ENCODE peak calls at places on chromosome 1, in ten cellular contexts. One of them, this sample, is unnamed. For H3K4me1, the result is how much of the 10 kb centered on the place peaks cover.

GRCh38 chr1:163227126-163227525 is 24.4 kb upstream of the RGS5 start:
- DNase-seq in CD8-positive, alpha-beta T cell: no peak
- DNase-seq in kidney: no peak
- DNase-seq in thoracic aorta: no peak
- DNase-seq in pancreas: no peak
- DNase-seq in effector memory CD4-positive, alpha-beta T cell: no peak
- DNase-seq in adrenal gland: no peak
- DNase-seq in GM23248: no peak
- DNase-seq in aorta: no peak
- DNase-seq in colonic mucosa: no peak
- DNase-seq in this sample: no peak

GRCh38 chr1:215932558-215932957 is 365.5 kb downstream of the KCTD3 start:
- DNase-seq in effector memory CD4-positive, alpha-beta T cell: no peak
- DNase-seq in pancreas: no peak
- DNase-seq in adrenal gland: no peak
- DNase-seq in thoracic aorta: no peak
- DNase-seq in aorta: no peak
- DNase-seq in kidney: no peak
- DNase-seq in colonic mucosa: no peak
- DNase-seq in GM23248: no peak
- DNase-seq in CD8-positive, alpha-beta T cell: no peak
- DNase-seq in this sample: no peak

GRCh38 chr1:77636864-77637263 is 45.6 kb downstream of the ZZZ3 start:
- DNase-seq in GM23248: no peak
- DNase-seq in kidney: no peak
- DNase-seq in aorta: no peak
- DNase-seq in pancreas: no peak
- DNase-seq in adrenal gland: no peak
- DNase-seq in thoracic aorta: no peak
- DNase-seq in colonic mucosa: no peak
- DNase-seq in effector memory CD4-positive, alpha-beta T cell: no peak
- DNase-seq in CD8-positive, alpha-beta T cell: no peak
- DNase-seq in this sample: no peak

GRCh38 chr1:179105393-179105792 is 23.5 kb downstream of the TOR3A start:
- DNase-seq in effector memory CD4-positive, alpha-beta T cell: no peak
- DNase-seq in thoracic aorta: no peak
- DNase-seq in aorta: no peak
- DNase-seq in kidney: no peak
- DNase-seq in pancreas: no peak
- DNase-seq in GM23248: peak
- DNase-seq in CD8-positive, alpha-beta T cell: no peak
- DNase-seq in adrenal gland: no peak
- DNase-seq in colonic mucosa: no peak
- DNase-seq in this sample: no peak

GRCh38 chr1:187626056-187626455 is 797.3 kb downstream of the PLA2G4A start:
- DNase-seq in kidney: no peak
- DNase-seq in effector memory CD4-positive, alpha-beta T cell: no peak
- DNase-seq in CD8-positive, alpha-beta T cell: no peak
- DNase-seq in pancreas: no peak
- DNase-seq in aorta: no peak
- DNase-seq in thoracic aorta: no peak
- DNase-seq in GM23248: no peak
- DNase-seq in adrenal gland: no peak
- DNase-seq in colonic mucosa: no peak
- DNase-seq in this sample: no peak

GRCh38 chr1:90800012-90800717 is 83.1 kb upstream of the BARHL2 start:
- DNase-seq in colonic mucosa: no peak
- DNase-seq in pancreas: no peak
- DNase-seq in adrenal gland: no peak
- DNase-seq in effector memory CD4-positive, alpha-beta T cell: no peak
- DNase-seq in aorta: no peak
- DNase-seq in CD8-positive, alpha-beta T cell: no peak
- DNase-seq in thoracic aorta: no peak
- DNase-seq in GM23248: no peak
- DNase-seq in kidney: no peak
- DNase-seq in this sample: no peak

GRCh38 chr1:238485062-238485905 is 594.6 kb upstream of the ZP4 start:
- DNase-seq in GM23248: peak
- DNase-seq in adrenal gland: no peak
- DNase-seq in effector memory CD4-positive, alpha-beta T cell: no peak
- DNase-seq in CD8-positive, alpha-beta T cell: no peak
- DNase-seq in kidney: peak
- DNase-seq in aorta: no peak
- DNase-seq in thoracic aorta: no peak
- DNase-seq in colonic mucosa: no peak
- DNase-seq in pancreas: no peak
- DNase-seq in this sample: no peak

GRCh38 chr1:14320518-14320917 is 278.0 kb upstream of the KAZN start:
- DNase-seq in GM23248: peak
- DNase-seq in aorta: no peak
- DNase-seq in CD8-positive, alpha-beta T cell: no peak
- DNase-seq in effector memory CD4-positive, alpha-beta T cell: no peak
- DNase-seq in pancreas: no peak
- DNase-seq in kidney: no peak
- DNase-seq in thoracic aorta: no peak
- DNase-seq in adrenal gland: no peak
- DNase-seq in colonic mucosa: no peak
- DNase-seq in this sample: no peak

GRCh38 chr1:241605146-241605805 is 34.9 kb downstream of the CHML start:
- DNase-seq in effector memory CD4-positive, alpha-beta T cell: no peak
- DNase-seq in kidney: no peak
- DNase-seq in thoracic aorta: no peak
- DNase-seq in aorta: no peak
- DNase-seq in GM23248: no peak
- DNase-seq in adrenal gland: no peak
- DNase-seq in CD8-positive, alpha-beta T cell: no peak
- DNase-seq in pancreas: no peak
- DNase-seq in colonic mucosa: no peak
- DNase-seq in this sample: no peak

GRCh38 chr1:241606544-241606943 is 33.6 kb downstream of the CHML start:
- DNase-seq in kidney: no peak
- DNase-seq in colonic mucosa: no peak
- DNase-seq in aorta: no peak
- DNase-seq in CD8-positive, alpha-beta T cell: no peak
- DNase-seq in pancreas: no peak
- DNase-seq in thoracic aorta: no peak
- DNase-seq in adrenal gland: no peak
- DNase-seq in GM23248: no peak
- DNase-seq in effector memory CD4-positive, alpha-beta T cell: no peak
- DNase-seq in this sample: no peak

GRCh38 chr1:241608379-241609033 is 31.7 kb downstream of the CHML start:
- DNase-seq in pancreas: no peak
- DNase-seq in effector memory CD4-positive, alpha-beta T cell: no peak
- DNase-seq in kidney: no peak
- DNase-seq in thoracic aorta: no peak
- DNase-seq in adrenal gland: no peak
- DNase-seq in aorta: no peak
- DNase-seq in colonic mucosa: no peak
- DNase-seq in GM23248: peak
- DNase-seq in CD8-positive, alpha-beta T cell: no peak
- DNase-seq in this sample: no peak

GRCh38 chr1:241610056-241610815 is 29.9 kb downstream of the CHML start:
- DNase-seq in effector memory CD4-positive, alpha-beta T cell: no peak
- DNase-seq in GM23248: no peak
- DNase-seq in aorta: no peak
- DNase-seq in CD8-positive, alpha-beta T cell: no peak
- DNase-seq in thoracic aorta: no peak
- DNase-seq in colonic mucosa: peak
- DNase-seq in pancreas: no peak
- DNase-seq in kidney: no peak
- DNase-seq in adrenal gland: peak
- DNase-seq in this sample: peak

GRCh38 chr1:241607497-241607896 is 32.7 kb downstream of the CHML start:
- DNase-seq in pancreas: no peak
- DNase-seq in kidney: no peak
- DNase-seq in adrenal gland: no peak
- DNase-seq in effector memory CD4-positive, alpha-beta T cell: no peak
- DNase-seq in GM23248: no peak
- DNase-seq in CD8-positive, alpha-beta T cell: no peak
- DNase-seq in thoracic aorta: no peak
- DNase-seq in colonic mucosa: no peak
- DNase-seq in aorta: no peak
- DNase-seq in this sample: no peak
- H3K4me1 ChIP-seq in pancreas: under half
- H3K4me1 ChIP-seq in kidney: under half
- H3K4me1 ChIP-seq in adrenal gland: under half
- H3K4me1 ChIP-seq in effector memory CD4-positive, alpha-beta T cell: under half
- H3K4me1 ChIP-seq in GM23248: under half
- H3K4me1 ChIP-seq in CD8-positive, alpha-beta T cell: under half
- H3K4me1 ChIP-seq in thoracic aorta: under half
- H3K4me1 ChIP-seq in colonic mucosa: under half
- H3K4me1 ChIP-seq in aorta: under half
- H3K4me1 ChIP-seq in this sample: under half

DNA sequence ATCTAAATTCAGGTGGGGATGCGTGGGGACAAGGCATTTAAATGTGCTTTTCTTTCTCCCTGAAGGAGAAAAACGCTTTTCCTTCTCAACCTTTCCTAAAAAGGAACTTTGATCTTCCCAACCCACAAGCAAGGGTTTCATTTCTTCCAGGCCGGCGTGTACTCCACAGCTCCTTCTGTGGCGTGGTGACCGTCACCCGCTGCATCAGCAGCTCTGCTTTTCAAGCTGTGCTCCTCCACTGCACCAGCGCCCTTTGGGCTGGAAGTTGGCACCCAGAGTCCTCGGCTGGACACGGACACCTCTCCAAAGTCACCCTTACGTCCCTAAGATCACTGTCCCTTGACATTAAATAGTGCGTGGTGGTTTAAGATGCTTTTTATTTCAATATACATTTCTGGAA is 54.3 kb downstream of the PEX14 start:
- DNase-seq in effector memory CD4-positive, alpha-beta T cell: no peak
- DNase-seq in adrenal gland: no peak
- DNase-seq in CD8-positive, alpha-beta T cell: no peak
- DNase-seq in pancreas: no peak
- DNase-seq in aorta: no peak
- DNase-seq in thoracic aorta: no peak
- DNase-seq in colonic mucosa: no peak
- DNase-seq in kidney: no peak
- DNase-seq in GM23248: no peak
- DNase-seq in this sample: no peak
- H3K4me3 ChIP-seq in effector memory CD4-positive, alpha-beta T cell: no peak
- H3K4me3 ChIP-seq in adrenal gland: no peak
- H3K4me3 ChIP-seq in CD8-positive, alpha-beta T cell: no peak
- H3K4me3 ChIP-seq in pancreas: no peak
- H3K4me3 ChIP-seq in aorta: no peak
- H3K4me3 ChIP-seq in thoracic aorta: peak
- H3K4me3 ChIP-seq in colonic mucosa: no peak
- H3K4me3 ChIP-seq in kidney: no peak
- H3K4me3 ChIP-seq in GM23248: peak
- H3K4me3 ChIP-seq in this sample: no peak

GRCh38 chr1:19449454-19450228 is 35.7 kb downstream of the CAPZB start:
- DNase-seq in adrenal gland: no peak
- DNase-seq in pancreas: no peak
- DNase-seq in kidney: no peak
- DNase-seq in thoracic aorta: no peak
- DNase-seq in colonic mucosa: no peak
- DNase-seq in GM23248: no peak
- DNase-seq in effector memory CD4-positive, alpha-beta T cell: no peak
- DNase-seq in CD8-positive, alpha-beta T cell: no peak
- DNase-seq in aorta: no peak
- DNase-seq in this sample: no peak
- H3K4me1 ChIP-seq in adrenal gland: half or more
- H3K4me1 ChIP-seq in pancreas: under half
- H3K4me1 ChIP-seq in kidney: half or more
- H3K4me1 ChIP-seq in thoracic aorta: half or more
- H3K4me1 ChIP-seq in colonic mucosa: under half
- H3K4me1 ChIP-seq in GM23248: half or more
- H3K4me1 ChIP-seq in effector memory CD4-positive, alpha-beta T cell: half or more
- H3K4me1 ChIP-seq in CD8-positive, alpha-beta T cell: half or more
- H3K4me1 ChIP-seq in aorta: under half
- H3K4me1 ChIP-seq in this sample: under half

GRCh38 chr1:153292740-153293479 is 19.8 kb downstream of the PGLYRP3 start:
- DNase-seq in aorta: no peak
- DNase-seq in kidney: no peak
- DNase-seq in adrenal gland: no peak
- DNase-seq in pancreas: peak
- DNase-seq in colonic mucosa: no peak
- DNase-seq in thoracic aorta: no peak
- DNase-seq in effector memory CD4-positive, alpha-beta T cell: no peak
- DNase-seq in GM23248: no peak
- DNase-seq in CD8-positive, alpha-beta T cell: no peak
- DNase-seq in this sample: no peak
- H3K4me3 ChIP-seq in aorta: no peak
- H3K4me3 ChIP-seq in kidney: no peak
- H3K4me3 ChIP-seq in adrenal gland: no peak
- H3K4me3 ChIP-seq in pancreas: no peak
- H3K4me3 ChIP-seq in colonic mucosa: no peak
- H3K4me3 ChIP-seq in thoracic aorta: no peak
- H3K4me3 ChIP-seq in effector memory CD4-positive, alpha-beta T cell: no peak
- H3K4me3 ChIP-seq in GM23248: no peak
- H3K4me3 ChIP-seq in CD8-positive, alpha-beta T cell: no peak
- H3K4me3 ChIP-seq in this sample: no peak

GRCh38 chr1:153968400-153968799 is 698 bp downstream of the CREB3L4 start:
- DNase-seq in adrenal gland: peak
- DNase-seq in GM23248: no peak
- DNase-seq in CD8-positive, alpha-beta T cell: no peak
- DNase-seq in thoracic aorta: no peak
- DNase-seq in kidney: no peak
- DNase-seq in aorta: peak
- DNase-seq in colonic mucosa: peak
- DNase-seq in pancreas: peak
- DNase-seq in effector memory CD4-positive, alpha-beta T cell: no peak
- DNase-seq in this sample: no peak
- H3K4me1 ChIP-seq in adrenal gland: under half
- H3K4me1 ChIP-seq in GM23248: under half
- H3K4me1 ChIP-seq in CD8-positive, alpha-beta T cell: under half
- H3K4me1 ChIP-seq in thoracic aorta: under half
- H3K4me1 ChIP-seq in kidney: under half
- H3K4me1 ChIP-seq in aorta: under half
- H3K4me1 ChIP-seq in colonic mucosa: under half
- H3K4me1 ChIP-seq in pancreas: under half
- H3K4me1 ChIP-seq in effector memory CD4-positive, alpha-beta T cell: under half
- H3K4me1 ChIP-seq in this sample: under half